ENCODE peak calls at places on chromosomes 12 and 14, in five cellular contexts. F is colonic mucosa, U is PC-3, N is stomach, E is SK-N-SH. T is an unnamed sample.

GRCh38 chr12:13536219-13536910 is 339.8 kb downstream of the EMP1 start:
- DNase-seq in F (no peak), U (no peak), E (no peak), N (no peak), T (no peak)

GRCh38 chr12:124543052-124543590 is 24.3 kb downstream of the NCOR2 start:
- DNase-seq in E (peak), F (no peak), N (no peak), U (no peak), T (peak)

GRCh38 chr12:78562358-78563205 is 302.0 kb upstream of the SYT1 start:
- DNase-seq in U (peak), F (no peak), E (no peak), N (no peak), T (no peak)

GRCh38 chr14:53306926-53307325 is 153.8 kb upstream of the DDHD1 start:
- DNase-seq in E (no peak), U (peak), F (no peak), N (no peak), T (no peak)

GRCh38 chr12:94677778-94678177 is 27.4 kb upstream of the TMCC3 start:
- DNase-seq in F (no peak), U (peak), E (no peak), N (peak), T (no peak)

GRCh38 chr12:4438834-4439596 is 6.6 kb downstream of the FGF6 start:
- DNase-seq in U (no peak), F (peak), E (no peak), N (no peak), T (no peak)

GRCh38 chr14:56555921-56556570 is 23.6 kb upstream of the TMEM260 start:
- DNase-seq in F (no peak), U (peak), E (peak), N (no peak), T (no peak)

GRCh38 chr12:101257357-101257756 is 22.5 kb upstream of the UTP20 start:
- DNase-seq in U (no peak), N (no peak), F (no peak), E (no peak), T (no peak)

GRCh38 chr12:53071591-53072551 is 7.3 kb downstream of the SPRYD3 start:
- DNase-seq in U (no peak), F (no peak), E (peak), N (no peak), T (no peak)
- TF ChIP-seq CTCF in U (no peak), F (no peak), E (peak), N (no peak), T (no peak)

DNA sequence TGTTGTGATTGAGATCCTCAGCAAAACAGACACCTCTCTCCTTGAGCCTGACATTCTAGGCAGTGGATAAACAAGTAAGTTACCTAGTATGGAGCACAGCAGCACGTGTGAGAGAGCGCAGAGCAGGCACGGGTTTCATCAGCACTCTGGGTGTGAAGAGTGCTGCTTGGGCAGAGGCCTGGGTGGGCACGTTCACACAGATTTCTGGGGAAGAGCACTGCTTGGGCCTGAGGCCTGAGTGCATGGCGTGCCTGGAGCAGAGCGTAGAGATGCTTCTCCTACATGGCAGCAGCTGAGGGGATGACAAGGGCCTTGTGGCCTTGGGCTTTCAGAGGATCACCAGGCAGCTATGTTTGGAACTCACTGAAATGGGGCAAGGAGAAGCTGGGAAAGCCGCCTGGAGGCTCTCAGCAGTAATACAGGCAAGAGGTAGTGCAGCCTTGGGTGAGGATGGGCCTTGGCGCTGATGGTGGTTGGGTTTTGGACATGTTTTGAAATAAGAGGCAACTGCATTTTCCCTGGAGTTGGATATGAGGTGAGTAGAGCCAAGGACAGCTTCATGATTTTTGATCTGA is 17.6 kb downstream of the CKB start:
- DNase-seq in U (no peak), N (no peak), F (no peak), E (no peak), T (no peak)
- TF ChIP-seq CTCF in U (peak), N (no peak), F (no peak), E (peak), T (peak)

DNA sequence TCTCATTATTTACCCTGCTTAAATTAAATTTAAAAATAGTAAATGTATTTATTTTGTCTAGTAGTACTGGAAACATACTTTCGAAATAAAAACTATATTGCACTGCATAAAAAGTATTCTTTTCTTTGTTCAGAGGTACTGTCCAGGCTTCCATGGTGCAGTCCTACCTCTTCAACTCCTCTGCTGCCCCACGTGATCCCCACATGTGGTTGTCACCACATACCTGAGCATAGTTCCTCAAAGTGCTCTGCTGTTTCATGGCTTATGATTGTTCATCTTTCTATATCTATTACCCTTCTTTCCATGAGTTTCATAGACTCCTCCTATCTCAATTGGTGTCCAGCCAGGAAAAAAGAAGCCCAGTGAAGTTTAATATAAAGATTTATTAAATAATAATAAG is 317.5 kb upstream of the OR4E1 start:
- DNase-seq in U (no peak), F (no peak), N (no peak), E (no peak), T (no peak)
- TF ChIP-seq CTCF in U (no peak), F (no peak), N (no peak), E (no peak), T (no peak)

GRCh38 chr12:43550831-43551270 is 1.2 kb downstream of the ADAMTS20 start:
- DNase-seq in N (no peak), E (peak), F (no peak), U (no peak), T (peak)
- TF ChIP-seq CTCF in N (no peak), E (no peak), F (no peak), U (no peak), T (no peak)

GRCh38 chr12:76180401-76181277 is 96.2 kb upstream of the NAP1L1 start:
- DNase-seq in E (no peak), F (no peak), N (no peak), U (no peak), T (no peak)
- TF ChIP-seq CTCF in E (no peak), F (no peak), N (no peak), U (no peak), T (no peak)

GRCh38 chr14:30610719-30611388 is 11.3 kb upstream of the SCFD1 start:
- DNase-seq in F (peak), U (peak), E (peak), N (peak), T (no peak)

GRCh38 chr14:30614155-30614554 is 8.0 kb upstream of the SCFD1 start:
- DNase-seq in F (no peak), E (no peak), U (no peak), N (no peak), T (no peak)

GRCh38 chr14:30607156-30607780 is 14.9 kb upstream of the SCFD1 start:
- DNase-seq in N (no peak), E (no peak), U (no peak), F (no peak), T (no peak)

GRCh38 chr14:30603402-30603801 is 18.7 kb upstream of the SCFD1 start:
- DNase-seq in N (no peak), U (peak), E (no peak), F (no peak), T (no peak)

GRCh38 chr14:30608533-30609006 is 13.5 kb upstream of the SCFD1 start:
- DNase-seq in U (peak), E (no peak), N (no peak), F (no peak), T (no peak)
- TF ChIP-seq CTCF in U (peak), E (peak), N (peak), F (no peak), T (no peak)

GRCh38 chr12:2624543-2625266 is 170.1 kb upstream of the FKBP4 start:
- DNase-seq in E (peak), N (no peak), U (peak), F (no peak), T (peak)
- TF ChIP-seq CTCF in E (peak), N (no peak), U (peak), F (no peak), T (peak)

T was measured in glutamatergic neuron.